ENCODE peak calls at places on chromosome 19, in eight cellular contexts. One of them, this sample, is unnamed.

GRCh38 chr19:15379996-15380647 is 535 bp upstream of the AKAP8 start:
- DNase-seq in HepG2: peak; percentile 48
- DNase-seq in transverse colon: peak; percentile 80
- DNase-seq in stomach: peak; percentile 56
- DNase-seq in breast epithelium: peak; percentile 70
- DNase-seq in spleen: no peak
- DNase-seq in endothelial cell of umbilical vein: peak; percentile 64
- DNase-seq in HCT116: peak; percentile 23
- DNase-seq in this sample: no peak

GRCh38 chr19:30648321-30648720 is 276.1 kb downstream of the ZNF536 start:
- DNase-seq in HepG2: no peak
- DNase-seq in transverse colon: no peak
- DNase-seq in stomach: no peak
- DNase-seq in breast epithelium: no peak
- DNase-seq in spleen: no peak
- DNase-seq in endothelial cell of umbilical vein: no peak
- DNase-seq in HCT116: no peak
- DNase-seq in this sample: no peak

GRCh38 chr19:38617283-38617763 is 430 bp downstream of the MAP4K1 start:
- DNase-seq in HepG2: no peak
- DNase-seq in transverse colon: no peak
- DNase-seq in stomach: no peak
- DNase-seq in breast epithelium: no peak
- DNase-seq in spleen: peak; percentile 74
- DNase-seq in endothelial cell of umbilical vein: no peak
- DNase-seq in HCT116: no peak
- DNase-seq in this sample: no peak

GRCh38 chr19:15180451-15181390 is 20.1 kb downstream of the NOTCH3 start:
- DNase-seq in HepG2: peak; percentile 37
- DNase-seq in transverse colon: peak; percentile 51
- DNase-seq in stomach: peak; percentile 70
- DNase-seq in breast epithelium: no peak
- DNase-seq in spleen: peak; percentile 67
- DNase-seq in endothelial cell of umbilical vein: no peak
- DNase-seq in HCT116: no peak
- DNase-seq in this sample: peak; percentile 45

GRCh38 chr19:55674459-55674840 is 576 bp upstream of the EPN1 start:
- DNase-seq in HepG2: no peak
- DNase-seq in transverse colon: no peak
- DNase-seq in stomach: no peak
- DNase-seq in breast epithelium: no peak
- DNase-seq in spleen: no peak
- DNase-seq in endothelial cell of umbilical vein: no peak
- DNase-seq in HCT116: no peak
- DNase-seq in this sample: no peak

GRCh38 chr19:11699931-11700794 is 38.6 kb downstream of the ZNF823 start:
- DNase-seq in HepG2: peak; percentile 33
- DNase-seq in transverse colon: no peak
- DNase-seq in stomach: no peak
- DNase-seq in breast epithelium: no peak
- DNase-seq in spleen: no peak
- DNase-seq in endothelial cell of umbilical vein: peak; percentile 34
- DNase-seq in HCT116: peak; percentile 38
- DNase-seq in this sample: no peak

GRCh38 chr19:7852851-7853759 is 21.1 kb downstream of the PRR36 start:
- DNase-seq in HepG2: peak; percentile 90
- DNase-seq in transverse colon: peak; percentile 86
- DNase-seq in stomach: peak; percentile 87
- DNase-seq in breast epithelium: peak; percentile 59
- DNase-seq in spleen: peak; percentile 91
- DNase-seq in endothelial cell of umbilical vein: peak; percentile 49
- DNase-seq in HCT116: peak; percentile 85
- DNase-seq in this sample: peak; percentile 92

GRCh38 chr19:48878219-48879024 is 6.2 kb downstream of the PPP1R15A start:
- DNase-seq in HepG2: no peak
- DNase-seq in transverse colon: no peak
- DNase-seq in stomach: peak; percentile 59
- DNase-seq in breast epithelium: no peak
- DNase-seq in spleen: no peak
- DNase-seq in endothelial cell of umbilical vein: peak; percentile 77
- DNase-seq in HCT116: no peak
- DNase-seq in this sample: no peak

GRCh38 chr19:34502582-34503545 is 21.3 kb downstream of the WTIP start:
- DNase-seq in HepG2: no peak
- DNase-seq in transverse colon: no peak
- DNase-seq in stomach: peak; percentile 22
- DNase-seq in breast epithelium: peak; percentile 12
- DNase-seq in spleen: no peak
- DNase-seq in endothelial cell of umbilical vein: no peak
- DNase-seq in HCT116: no peak
- DNase-seq in this sample: no peak

GRCh38 chr19:33988601-33989000 is 183.7 kb upstream of the LSM14A start:
- DNase-seq in HepG2: no peak
- DNase-seq in transverse colon: no peak
- DNase-seq in stomach: no peak
- DNase-seq in breast epithelium: no peak
- DNase-seq in spleen: no peak
- DNase-seq in endothelial cell of umbilical vein: no peak
- DNase-seq in HCT116: no peak
- DNase-seq in this sample: no peak

GRCh38 chr19:8096071-8096470 is 43.5 kb downstream of the CCL25 start:
- DNase-seq in HepG2: no peak
- DNase-seq in transverse colon: no peak
- DNase-seq in stomach: no peak
- DNase-seq in breast epithelium: no peak
- DNase-seq in spleen: no peak
- DNase-seq in endothelial cell of umbilical vein: no peak
- DNase-seq in HCT116: no peak
- DNase-seq in this sample: no peak

GRCh38 chr19:33726756-33727155 is 69.9 kb upstream of the KCTD15 start:
- DNase-seq in HepG2: no peak
- DNase-seq in transverse colon: no peak
- DNase-seq in stomach: no peak
- DNase-seq in breast epithelium: no peak
- DNase-seq in spleen: peak; percentile 33
- DNase-seq in endothelial cell of umbilical vein: no peak
- DNase-seq in HCT116: no peak
- DNase-seq in this sample: peak; percentile 54

GRCh38 chr19:16458391-16459128 is 13.2 kb downstream of the EPS15L1 start:
- DNase-seq in HepG2: peak; percentile 38
- DNase-seq in transverse colon: no peak
- DNase-seq in stomach: no peak
- DNase-seq in breast epithelium: no peak
- DNase-seq in spleen: no peak
- DNase-seq in endothelial cell of umbilical vein: no peak
- DNase-seq in HCT116: no peak
- DNase-seq in this sample: no peak

GRCh38 chr19:55585658-55586339 is 5.2 kb upstream of the ZNF579 start:
- DNase-seq in HepG2: peak; percentile 76
- DNase-seq in transverse colon: peak; percentile 71
- DNase-seq in stomach: peak; percentile 76
- DNase-seq in breast epithelium: peak; percentile 66
- DNase-seq in spleen: peak; percentile 89
- DNase-seq in endothelial cell of umbilical vein: peak; percentile 68
- DNase-seq in HCT116: no peak
- DNase-seq in this sample: peak; percentile 91

GRCh38 chr19:33426621-33427475 is 53.3 kb downstream of the CEBPG start:
- DNase-seq in HepG2: no peak
- DNase-seq in transverse colon: no peak
- DNase-seq in stomach: no peak
- DNase-seq in breast epithelium: no peak
- DNase-seq in spleen: peak; percentile 51
- DNase-seq in endothelial cell of umbilical vein: no peak
- DNase-seq in HCT116: no peak
- DNase-seq in this sample: peak; percentile 48

GRCh38 chr19:50158577-50158976 is 4.5 kb downstream of the IZUMO2 start:
- DNase-seq in HepG2: no peak
- DNase-seq in transverse colon: no peak
- DNase-seq in stomach: no peak
- DNase-seq in breast epithelium: no peak
- DNase-seq in spleen: no peak
- DNase-seq in endothelial cell of umbilical vein: no peak
- DNase-seq in HCT116: no peak
- DNase-seq in this sample: no peak

GRCh38 chr19:41407271-41407670 is 9.7 kb downstream of the BCKDHA start:
- DNase-seq in HepG2: no peak
- DNase-seq in transverse colon: no peak
- DNase-seq in stomach: no peak
- DNase-seq in breast epithelium: no peak
- DNase-seq in spleen: no peak
- DNase-seq in endothelial cell of umbilical vein: peak; percentile 34
- DNase-seq in HCT116: no peak
- DNase-seq in this sample: no peak

GRCh38 chr19:7848779-7849457 is 18.9 kb downstream of the EVI5L start:
- DNase-seq in HepG2: no peak
- DNase-seq in transverse colon: peak; percentile 6
- DNase-seq in stomach: no peak
- DNase-seq in breast epithelium: no peak
- DNase-seq in spleen: no peak
- DNase-seq in endothelial cell of umbilical vein: no peak
- DNase-seq in HCT116: no peak
- DNase-seq in this sample: no peak

GRCh38 chr19:57279418-57280164 is 694 bp upstream of the ZNF460 start:
- DNase-seq in HepG2: peak; percentile 95
- DNase-seq in transverse colon: peak; percentile 91
- DNase-seq in stomach: peak; percentile 88
- DNase-seq in breast epithelium: peak; percentile 93
- DNase-seq in spleen: peak; percentile 96
- DNase-seq in endothelial cell of umbilical vein: peak; percentile 93
- DNase-seq in HCT116: peak; percentile 92
- DNase-seq in this sample: peak; percentile 92
- TF ChIP-seq POLR2A in HepG2: peak; percentile 81
- TF ChIP-seq POLR2A in transverse colon: no peak
- TF ChIP-seq POLR2A in stomach: no peak
- TF ChIP-seq POLR2A in breast epithelium: peak; percentile 40
- TF ChIP-seq POLR2A in spleen: peak; percentile 8
- TF ChIP-seq POLR2A in endothelial cell of umbilical vein: peak; percentile 72
- TF ChIP-seq POLR2A in HCT116: peak; percentile 84
- TF ChIP-seq POLR2A in this sample: peak; percentile 49

GRCh38 chr19:53431399-53432087 is at the start of gene ZNF761:
- DNase-seq in HepG2: peak; percentile 91
- DNase-seq in transverse colon: peak; percentile 98
- DNase-seq in stomach: peak; percentile 99
- DNase-seq in breast epithelium: peak; percentile 96
- DNase-seq in spleen: peak; percentile 99
- DNase-seq in endothelial cell of umbilical vein: peak; percentile 96
- DNase-seq in HCT116: peak; percentile 84
- DNase-seq in this sample: peak; percentile 100
- TF ChIP-seq POLR2AphosphoS5 in HepG2: peak; percentile 82
- TF ChIP-seq POLR2AphosphoS5 in transverse colon: peak; percentile 92
- TF ChIP-seq POLR2AphosphoS5 in stomach: peak; percentile 94
- TF ChIP-seq POLR2AphosphoS5 in breast epithelium: peak; percentile 88
- TF ChIP-seq POLR2AphosphoS5 in spleen: peak; percentile 95
- TF ChIP-seq POLR2AphosphoS5 in endothelial cell of umbilical vein: peak; percentile 73
- TF ChIP-seq POLR2AphosphoS5 in HCT116: peak; percentile 87
- TF ChIP-seq POLR2AphosphoS5 in this sample: peak; percentile 94

DNA sequence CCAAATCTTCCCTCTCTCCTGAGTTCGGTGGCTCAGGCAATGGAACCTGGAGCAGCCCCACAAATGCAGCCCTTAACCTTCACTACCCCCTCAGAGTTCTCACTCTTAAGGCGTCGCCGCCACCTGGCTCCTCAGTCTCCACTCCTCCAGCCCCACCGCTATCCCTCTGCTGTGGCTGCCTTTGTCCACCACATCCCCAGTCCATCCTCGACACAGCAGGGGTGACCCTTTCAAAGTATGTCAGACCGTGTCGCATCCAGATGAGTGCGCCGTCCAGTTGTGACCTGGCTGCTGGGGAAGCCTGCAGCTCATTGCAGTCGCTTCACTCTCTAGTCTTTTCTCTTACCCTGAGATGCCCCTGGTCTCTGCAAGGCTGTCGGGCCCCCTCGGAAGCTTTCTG is 1.0 kb downstream of the SPPL2B start:
- DNase-seq in HepG2: no peak
- DNase-seq in transverse colon: no peak
- DNase-seq in stomach: no peak
- DNase-seq in breast epithelium: no peak
- DNase-seq in spleen: no peak
- DNase-seq in endothelial cell of umbilical vein: no peak
- DNase-seq in HCT116: no peak
- DNase-seq in this sample: no peak
- H3K36me3 ChIP-seq in HepG2: peaks cover 18% of the 10 kb centered on the region
- H3K36me3 ChIP-seq in transverse colon: no peaks in the 10 kb centered on the region
- H3K36me3 ChIP-seq in stomach: peaks cover 14% of the 10 kb centered on the region
- H3K36me3 ChIP-seq in breast epithelium: no peaks in the 10 kb centered on the region
- H3K36me3 ChIP-seq in spleen: peaks cover 1% of the 10 kb centered on the region
- H3K36me3 ChIP-seq in endothelial cell of umbilical vein: no peaks in the 10 kb centered on the region
- H3K36me3 ChIP-seq in HCT116: peaks cover 5% of the 10 kb centered on the region
- H3K36me3 ChIP-seq in this sample: no peaks in the 10 kb centered on the region

GRCh38 chr19:5632241-5632612 is 9.3 kb downstream of the SAFB start:
- DNase-seq in HepG2: no peak
- DNase-seq in transverse colon: no peak
- DNase-seq in stomach: no peak
- DNase-seq in breast epithelium: no peak
- DNase-seq in spleen: no peak
- DNase-seq in endothelial cell of umbilical vein: no peak
- DNase-seq in HCT116: no peak
- DNase-seq in this sample: no peak

GRCh38 chr19:5628470-5628869 is 5.6 kb downstream of the SAFB start:
- DNase-seq in HepG2: no peak
- DNase-seq in transverse colon: no peak
- DNase-seq in stomach: no peak
- DNase-seq in breast epithelium: no peak
- DNase-seq in spleen: no peak
- DNase-seq in endothelial cell of umbilical vein: no peak
- DNase-seq in HCT116: no peak
- DNase-seq in this sample: no peak

GRCh38 chr19:5628919-5629481 is 6.1 kb downstream of the SAFB start:
- DNase-seq in HepG2: no peak
- DNase-seq in transverse colon: no peak
- DNase-seq in stomach: no peak
- DNase-seq in breast epithelium: no peak
- DNase-seq in spleen: peak; percentile 76
- DNase-seq in endothelial cell of umbilical vein: no peak
- DNase-seq in HCT116: no peak
- DNase-seq in this sample: no peak

GRCh38 chr19:5632657-5633056 is 9.8 kb downstream of the SAFB start:
- DNase-seq in HepG2: no peak
- DNase-seq in transverse colon: peak; percentile 21
- DNase-seq in stomach: no peak
- DNase-seq in breast epithelium: no peak
- DNase-seq in spleen: peak; percentile 12
- DNase-seq in endothelial cell of umbilical vein: no peak
- DNase-seq in HCT116: no peak
- DNase-seq in this sample: no peak

DNA sequence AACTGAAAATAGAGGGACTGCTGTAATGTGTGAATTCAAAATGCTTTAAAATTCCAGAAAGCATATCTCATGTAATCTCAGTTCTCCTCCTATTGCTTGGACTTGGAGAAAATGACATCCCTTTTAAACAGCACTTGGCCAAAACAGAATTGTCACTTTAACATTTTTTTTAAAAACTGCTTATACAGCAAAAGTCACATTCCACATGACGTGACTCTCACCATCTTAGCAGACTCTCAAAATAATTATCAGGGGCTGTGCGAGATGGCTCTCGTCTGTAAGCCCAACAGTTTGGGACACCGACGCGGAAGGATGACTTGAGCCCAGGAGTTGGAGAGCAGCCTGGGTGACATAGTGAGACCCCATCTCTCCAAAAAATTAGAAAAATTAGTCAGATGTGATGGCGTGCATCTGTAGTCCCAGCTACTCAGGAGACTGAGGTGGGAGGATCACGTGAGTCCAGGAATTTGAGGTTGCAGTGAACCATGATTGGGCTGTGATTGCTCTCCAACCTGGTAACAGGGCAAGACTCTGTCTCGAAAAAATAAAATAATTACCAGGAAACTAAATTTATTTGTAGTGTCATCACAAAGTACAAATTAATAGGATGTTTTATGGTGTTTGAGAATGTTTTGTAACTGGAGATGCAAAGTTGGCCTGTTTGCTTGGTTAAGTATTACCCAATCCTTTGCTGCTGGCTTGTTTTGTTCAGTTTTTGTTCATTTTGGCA is 8.8 kb downstream of the SAFB start:
- DNase-seq in HepG2: no peak
- DNase-seq in transverse colon: no peak
- DNase-seq in stomach: no peak
- DNase-seq in breast epithelium: no peak
- DNase-seq in spleen: no peak
- DNase-seq in endothelial cell of umbilical vein: no peak
- DNase-seq in HCT116: no peak
- DNase-seq in this sample: no peak
- TF ChIP-seq POLR2A in HepG2: no peak
- TF ChIP-seq POLR2A in transverse colon: no peak
- TF ChIP-seq POLR2A in stomach: no peak
- TF ChIP-seq POLR2A in breast epithelium: no peak
- TF ChIP-seq POLR2A in spleen: no peak
- TF ChIP-seq POLR2A in endothelial cell of umbilical vein: no peak
- TF ChIP-seq POLR2A in HCT116: no peak
- TF ChIP-seq POLR2A in this sample: no peak